ENCODE peak calls at places on chromosomes 4 and X, in six cellular contexts. One of them, this sample, is unnamed.

GRCh38 chrX:39688576-39689373 is 409.0 kb downstream of the BCOR start:
- ATAC-seq in HCT116: peak; percentile 88
- ATAC-seq in upper lobe of left lung: peak; percentile 95
- ATAC-seq in K562: peak; percentile 92
- ATAC-seq in GM12878: no peak
- ATAC-seq in HepG2: peak; percentile 71
- ATAC-seq in this sample: peak; percentile 92

GRCh38 chr4:71771613-71772012 is 12.3 kb downstream of the GC start:
- ATAC-seq in HCT116: no peak
- ATAC-seq in upper lobe of left lung: no peak
- ATAC-seq in K562: no peak
- ATAC-seq in GM12878: no peak
- ATAC-seq in HepG2: peak; percentile 54
- ATAC-seq in this sample: no peak

GRCh38 chrX:115630204-115630603 is 69.2 kb downstream of the PLS3 start:
- ATAC-seq in HCT116: no peak
- ATAC-seq in upper lobe of left lung: no peak
- ATAC-seq in K562: no peak
- ATAC-seq in GM12878: no peak
- ATAC-seq in HepG2: no peak
- ATAC-seq in this sample: no peak

GRCh38 chrX:150869450-150869849 is 29.0 kb downstream of the CD99L2 start:
- ATAC-seq in HCT116: no peak
- ATAC-seq in upper lobe of left lung: no peak
- ATAC-seq in K562: no peak
- ATAC-seq in GM12878: peak; percentile 64
- ATAC-seq in HepG2: no peak
- ATAC-seq in this sample: no peak

GRCh38 chrX:131752493-131753198 is 208.8 kb downstream of the OR13H1 start:
- ATAC-seq in HCT116: no peak
- ATAC-seq in upper lobe of left lung: no peak
- ATAC-seq in K562: no peak
- ATAC-seq in GM12878: peak; percentile 82
- ATAC-seq in HepG2: no peak
- ATAC-seq in this sample: peak; percentile 88

GRCh38 chr4:2565533-2565932 is 29.1 kb downstream of the FAM193A start:
- ATAC-seq in HCT116: no peak
- ATAC-seq in upper lobe of left lung: no peak
- ATAC-seq in K562: no peak
- ATAC-seq in GM12878: no peak
- ATAC-seq in HepG2: no peak
- ATAC-seq in this sample: no peak

GRCh38 chr4:99458911-99459447 is 23.8 kb upstream of the ADH7 start:
- ATAC-seq in HCT116: no peak
- ATAC-seq in upper lobe of left lung: no peak
- ATAC-seq in K562: no peak
- ATAC-seq in GM12878: no peak
- ATAC-seq in HepG2: no peak
- ATAC-seq in this sample: no peak

GRCh38 chrX:39487166-39488006 is 610.4 kb downstream of the BCOR start:
- ATAC-seq in HCT116: no peak
- ATAC-seq in upper lobe of left lung: no peak
- ATAC-seq in K562: no peak
- ATAC-seq in GM12878: peak; percentile 42
- ATAC-seq in HepG2: no peak
- ATAC-seq in this sample: no peak

GRCh38 chrX:48753708-48754107 is 7.8 kb upstream of the GLOD5 start:
- ATAC-seq in HCT116: no peak
- ATAC-seq in upper lobe of left lung: no peak
- ATAC-seq in K562: peak; percentile 50
- ATAC-seq in GM12878: no peak
- ATAC-seq in HepG2: peak; percentile 55
- ATAC-seq in this sample: no peak

GRCh38 chr4:187019896-187020295 is 296.2 kb upstream of the FAT1 start:
- ATAC-seq in HCT116: no peak
- ATAC-seq in upper lobe of left lung: no peak
- ATAC-seq in K562: no peak
- ATAC-seq in GM12878: no peak
- ATAC-seq in HepG2: no peak
- ATAC-seq in this sample: no peak

GRCh38 chr4:28334221-28334620 is 1473.6 kb downstream of the STIM2 start:
- ATAC-seq in HCT116: no peak
- ATAC-seq in upper lobe of left lung: no peak
- ATAC-seq in K562: no peak
- ATAC-seq in GM12878: no peak
- ATAC-seq in HepG2: no peak
- ATAC-seq in this sample: no peak

GRCh38 chrX:21666252-21666651 is 8.1 kb upstream of the KLHL34 start:
- ATAC-seq in HCT116: no peak
- ATAC-seq in upper lobe of left lung: no peak
- ATAC-seq in K562: no peak
- ATAC-seq in GM12878: no peak
- ATAC-seq in HepG2: no peak
- ATAC-seq in this sample: no peak

GRCh38 chr4:6425336-6425735 is 47.1 kb downstream of the PPP2R2C start:
- ATAC-seq in HCT116: no peak
- ATAC-seq in upper lobe of left lung: no peak
- ATAC-seq in K562: no peak
- ATAC-seq in GM12878: peak; percentile 65
- ATAC-seq in HepG2: no peak
- ATAC-seq in this sample: no peak

GRCh38 chrX:65846974-65847373 is 179.5 kb downstream of the MSN start:
- ATAC-seq in HCT116: no peak
- ATAC-seq in upper lobe of left lung: no peak
- ATAC-seq in K562: no peak
- ATAC-seq in GM12878: no peak
- ATAC-seq in HepG2: no peak
- ATAC-seq in this sample: no peak

GRCh38 chr4:137650051-137650450 is 117.8 kb upstream of the PCDH18 start:
- ATAC-seq in HCT116: no peak
- ATAC-seq in upper lobe of left lung: no peak
- ATAC-seq in K562: no peak
- ATAC-seq in GM12878: no peak
- ATAC-seq in HepG2: no peak
- ATAC-seq in this sample: no peak

GRCh38 chr4:39181905-39182638 is at the start of gene WDR19:
- ATAC-seq in HCT116: peak; percentile 98
- ATAC-seq in upper lobe of left lung: peak; percentile 100
- ATAC-seq in K562: peak; percentile 100
- ATAC-seq in GM12878: peak; percentile 99
- ATAC-seq in HepG2: peak; percentile 99
- ATAC-seq in this sample: peak; percentile 100
- TF ChIP-seq POLR2A in HCT116: no peak
- TF ChIP-seq POLR2A in upper lobe of left lung: no peak
- TF ChIP-seq POLR2A in K562: no peak
- TF ChIP-seq POLR2A in GM12878: peak; percentile 66
- TF ChIP-seq POLR2A in HepG2: peak; percentile 33
- TF ChIP-seq POLR2A in this sample: no peak

GRCh38 chrX:106999002-106999975 is 723 bp downstream of the MORC4 start:
- ATAC-seq in HCT116: peak; percentile 67
- ATAC-seq in upper lobe of left lung: peak; percentile 77
- ATAC-seq in K562: peak; percentile 63
- ATAC-seq in GM12878: peak; percentile 73
- ATAC-seq in HepG2: peak; percentile 82
- ATAC-seq in this sample: peak; percentile 64
- TF ChIP-seq POLR2AphosphoS5 in HCT116: no peak
- TF ChIP-seq POLR2AphosphoS5 in upper lobe of left lung: no peak
- TF ChIP-seq POLR2AphosphoS5 in K562: no peak
- TF ChIP-seq POLR2AphosphoS5 in GM12878: no peak
- TF ChIP-seq POLR2AphosphoS5 in HepG2: no peak
- TF ChIP-seq POLR2AphosphoS5 in this sample: no peak

GRCh38 chrX:104151037-104151436 is 5.8 kb downstream of the SLC25A53 start:
- ATAC-seq in HCT116: no peak
- ATAC-seq in upper lobe of left lung: no peak
- ATAC-seq in K562: no peak
- ATAC-seq in GM12878: no peak
- ATAC-seq in HepG2: no peak
- ATAC-seq in this sample: no peak

DNA sequence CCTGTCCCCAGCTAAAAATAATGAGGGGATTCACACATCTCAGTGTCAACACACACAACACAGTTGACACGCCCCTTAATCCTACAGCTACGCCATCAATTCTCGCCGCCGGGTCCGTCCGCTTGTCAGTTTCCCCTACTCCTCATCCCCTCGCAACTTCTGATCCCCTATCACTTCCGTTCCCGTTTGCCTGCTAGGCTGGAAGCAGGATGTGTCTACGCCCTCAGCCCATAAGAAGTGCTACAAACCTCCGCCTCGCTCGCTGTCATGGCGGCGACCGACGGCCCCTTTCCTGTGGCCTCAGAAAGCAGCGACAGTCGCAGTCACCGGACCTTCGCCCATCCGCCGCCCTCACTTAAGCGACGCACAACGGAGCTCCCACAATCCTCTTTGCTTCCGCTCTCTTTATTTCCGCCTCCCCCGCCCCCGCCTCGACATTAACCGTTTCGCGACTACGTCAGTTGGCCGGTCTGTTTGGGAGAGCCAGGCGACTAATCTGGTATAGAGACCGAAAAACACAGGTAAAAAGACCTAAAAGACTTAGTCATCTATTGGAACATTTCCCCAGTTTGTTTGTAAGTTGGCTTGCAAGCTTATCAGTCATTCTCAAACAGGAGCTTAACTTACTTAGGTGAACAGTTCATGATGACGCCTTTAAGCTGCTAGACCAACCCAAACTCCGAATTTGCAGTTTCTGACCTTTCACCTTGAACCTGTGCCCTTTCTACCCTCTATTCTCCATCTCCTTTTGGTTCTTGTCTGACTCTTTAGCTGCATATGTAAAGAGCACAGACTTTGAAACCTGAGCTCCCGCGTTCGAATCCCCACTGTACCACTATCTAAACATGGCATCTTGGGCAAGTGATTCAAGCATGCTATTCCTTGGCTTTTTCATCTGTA is at the start of gene SLC25A53:
- ATAC-seq in HCT116: peak; percentile 94
- ATAC-seq in upper lobe of left lung: peak; percentile 99
- ATAC-seq in K562: peak; percentile 98
- ATAC-seq in GM12878: peak; percentile 95
- ATAC-seq in HepG2: peak; percentile 98
- ATAC-seq in this sample: peak; percentile 92
- TF ChIP-seq POLR2A in HCT116: no peak
- TF ChIP-seq POLR2A in upper lobe of left lung: peak; percentile 53
- TF ChIP-seq POLR2A in K562: peak; percentile 82
- TF ChIP-seq POLR2A in GM12878: peak; percentile 80
- TF ChIP-seq POLR2A in HepG2: peak; percentile 61
- TF ChIP-seq POLR2A in this sample: peak; percentile 30

DNA sequence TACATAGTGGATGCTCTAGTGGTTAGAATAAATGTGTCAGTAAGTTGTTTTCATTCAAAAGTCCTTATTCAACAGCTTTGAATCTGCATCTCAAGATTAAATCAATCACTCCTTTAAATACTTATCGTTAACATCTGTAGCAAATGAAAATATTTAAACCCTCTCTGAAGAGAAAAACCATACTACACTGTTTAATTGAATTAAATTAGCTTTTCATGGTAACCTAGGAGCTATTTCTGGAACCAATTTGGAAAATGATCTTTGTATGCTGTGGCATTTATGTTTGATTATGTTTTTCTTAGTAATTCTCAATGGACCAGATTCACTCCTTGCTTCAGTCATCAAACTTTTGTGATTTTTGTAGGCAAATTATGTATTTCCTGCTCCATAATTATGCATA is 9.7 kb downstream of the BMPR1B start:
- ATAC-seq in HCT116: no peak
- ATAC-seq in upper lobe of left lung: no peak
- ATAC-seq in K562: no peak
- ATAC-seq in GM12878: no peak
- ATAC-seq in HepG2: no peak
- ATAC-seq in this sample: no peak
- TF ChIP-seq POLR2AphosphoS5 in HCT116: no peak
- TF ChIP-seq POLR2AphosphoS5 in upper lobe of left lung: no peak
- TF ChIP-seq POLR2AphosphoS5 in K562: no peak
- TF ChIP-seq POLR2AphosphoS5 in GM12878: no peak
- TF ChIP-seq POLR2AphosphoS5 in HepG2: no peak
- TF ChIP-seq POLR2AphosphoS5 in this sample: no peak

DNA sequence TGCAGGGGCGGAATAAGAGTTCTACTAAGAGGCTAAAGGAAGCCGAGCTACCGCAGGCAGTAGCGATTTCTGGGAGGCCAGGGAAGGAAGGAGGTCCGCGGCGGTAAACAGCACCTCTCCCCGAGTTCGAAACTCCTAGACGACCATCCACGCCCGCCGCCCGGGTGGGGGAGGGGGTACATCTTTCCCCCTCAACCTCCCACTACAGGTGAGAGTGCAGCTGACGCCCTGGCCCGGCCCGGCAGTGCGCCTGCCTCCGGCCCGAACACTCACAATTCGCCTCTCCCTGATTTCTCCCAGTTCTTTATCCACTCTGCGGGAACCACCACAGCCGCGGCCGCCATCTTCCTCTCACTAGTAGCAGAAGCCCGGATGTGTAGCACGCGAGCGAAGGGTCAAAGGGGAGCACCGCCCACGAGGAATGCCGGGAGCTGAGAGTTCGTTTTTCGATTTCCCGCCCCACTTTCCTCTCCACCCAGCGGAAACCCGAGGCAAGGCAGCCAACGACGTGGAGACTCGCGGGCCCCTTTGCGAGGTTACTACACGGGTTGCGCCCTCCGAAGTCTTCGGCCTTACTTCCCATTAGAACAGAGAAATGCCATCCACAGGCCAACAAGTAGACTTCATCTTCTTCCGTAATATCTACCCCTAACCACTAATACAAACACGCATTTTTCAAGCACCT is at the start of gene THOC2:
- ATAC-seq in HCT116: peak; percentile 85
- ATAC-seq in upper lobe of left lung: peak; percentile 99
- ATAC-seq in K562: peak; percentile 79
- ATAC-seq in GM12878: peak; percentile 84
- ATAC-seq in HepG2: peak; percentile 92
- ATAC-seq in this sample: peak; percentile 95
- TF ChIP-seq POLR2A in HCT116: peak; percentile 34
- TF ChIP-seq POLR2A in upper lobe of left lung: peak; percentile 21
- TF ChIP-seq POLR2A in K562: peak; percentile 93
- TF ChIP-seq POLR2A in GM12878: peak; percentile 70
- TF ChIP-seq POLR2A in HepG2: peak; percentile 62
- TF ChIP-seq POLR2A in this sample: peak; percentile 7

DNA sequence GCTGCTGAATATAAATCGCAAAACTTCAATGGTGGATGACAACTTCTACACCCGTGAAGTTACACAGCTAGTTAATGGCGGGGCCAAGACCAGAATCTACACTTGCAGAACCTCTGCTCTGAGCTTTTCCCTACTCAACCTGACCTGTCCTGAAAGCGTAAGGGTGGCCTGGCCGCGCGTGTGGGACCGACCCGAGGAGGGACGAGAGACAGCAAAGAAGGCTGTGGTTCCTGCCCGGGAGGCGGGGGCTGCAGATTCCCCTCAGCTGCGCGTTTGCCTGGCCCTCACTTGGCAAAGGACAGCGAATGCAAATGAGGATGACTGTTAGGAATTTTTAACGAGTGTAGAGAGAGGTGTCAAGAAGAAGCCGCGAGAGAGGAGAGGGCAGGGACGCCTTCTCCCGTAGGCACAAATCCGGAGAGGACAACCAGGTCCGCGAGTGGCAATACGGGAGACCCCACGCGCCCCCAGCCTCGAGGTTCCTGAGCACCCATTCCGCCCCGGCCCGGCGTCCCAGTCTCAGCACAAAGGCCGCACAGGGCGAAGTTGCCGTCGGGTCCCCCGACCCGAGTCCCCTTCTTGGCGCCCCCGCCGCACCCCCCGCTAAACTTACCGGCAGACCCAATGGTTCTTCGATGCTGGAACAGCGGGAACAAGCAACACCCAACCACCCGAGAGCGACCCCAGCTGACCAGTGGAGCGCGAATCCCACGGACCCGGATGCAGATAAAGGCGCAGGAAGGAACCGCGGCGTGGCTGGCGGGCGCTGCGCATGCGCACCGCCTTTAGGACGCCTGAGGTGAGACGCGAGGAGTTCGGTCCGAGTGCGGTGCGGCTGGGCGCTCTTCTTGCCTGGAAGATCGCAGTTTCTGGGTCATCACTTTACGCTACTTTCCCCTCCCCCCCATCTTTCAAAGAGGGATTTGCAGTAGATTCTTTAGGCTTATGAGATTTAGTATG is at the start of gene GNPDA2:
- ATAC-seq in HCT116: peak; percentile 92
- ATAC-seq in upper lobe of left lung: peak; percentile 99
- ATAC-seq in K562: peak; percentile 92
- ATAC-seq in GM12878: peak; percentile 94
- ATAC-seq in HepG2: peak; percentile 96
- ATAC-seq in this sample: peak; percentile 97
- TF ChIP-seq POLR2AphosphoS5 in HCT116: peak; percentile 96
- TF ChIP-seq POLR2AphosphoS5 in upper lobe of left lung: no peak
- TF ChIP-seq POLR2AphosphoS5 in K562: peak; percentile 73
- TF ChIP-seq POLR2AphosphoS5 in GM12878: peak; percentile 87
- TF ChIP-seq POLR2AphosphoS5 in HepG2: peak; percentile 83
- TF ChIP-seq POLR2AphosphoS5 in this sample: peak; percentile 77